ENCODE peak calls at places on chromosomes 12 and 14, in seven cellular contexts. Z, O, N, Q, E, F and A are unnamed samples.

GRCh38 chr12:123886931-123887582 is 85.6 kb downstream of the CCDC92 start:
- DNase-seq in Z (no peak), O (no peak), N (no peak), Q (no peak), E (no peak), F (peak; percentile 17), A (peak; percentile 45)

GRCh38 chr12:26123482-26123980 is 1.3 kb downstream of the BHLHE41 start:
- DNase-seq in Z (no peak), O (no peak), N (no peak), Q (no peak), E (no peak), F (no peak), A (no peak)

GRCh38 chr14:32576088-32576795 is 247.1 kb downstream of the AKAP6 start:
- DNase-seq in Z (no peak), O (peak; percentile 0), N (no peak), Q (peak; percentile 55), E (no peak), F (peak; percentile 53), A (no peak)

GRCh38 chr14:72786377-72787350 is 107.2 kb downstream of the DPF3 start:
- DNase-seq in Z (no peak), O (no peak), N (no peak), Q (no peak), E (no peak), F (no peak), A (no peak)

GRCh38 chr12:53659609-53660008 is 16.3 kb downstream of the ATP5MC2 start:
- DNase-seq in Z (no peak), O (no peak), N (no peak), Q (peak; percentile 8), E (no peak), F (no peak), A (no peak)

GRCh38 chr12:22525426-22525825 is 18.9 kb downstream of the C2CD5 start:
- DNase-seq in Z (no peak), O (no peak), N (no peak), Q (no peak), E (no peak), F (no peak), A (no peak)

GRCh38 chr12:15575797-15576560 is 213.2 kb downstream of the EPS8 start:
- DNase-seq in Z (no peak), O (no peak), N (no peak), Q (no peak), E (no peak), F (no peak), A (no peak)

GRCh38 chr12:125125271-125125670 is 60.0 kb downstream of the AACS start:
- DNase-seq in Z (no peak), O (no peak), N (no peak), Q (no peak), E (no peak), F (no peak), A (no peak)

GRCh38 chr14:90483551-90483950 is 86.7 kb downstream of the CALM1 start:
- DNase-seq in Z (no peak), O (peak; percentile 41), N (no peak), Q (no peak), E (no peak), F (peak; percentile 97), A (no peak)

GRCh38 chr14:104657114-104657524 is 32.3 kb upstream of the INF2 start:
- DNase-seq in Z (no peak), O (no peak), N (no peak), Q (no peak), E (no peak), F (no peak), A (no peak)

GRCh38 chr12:88579941-88580871 is at the start of gene KITLG:
- DNase-seq in Z (peak; percentile 83), O (no peak), N (no peak), Q (peak; percentile 95), E (peak; percentile 85), F (peak; percentile 92), A (peak; percentile 92)

GRCh38 chr12:24852420-24852819 is 96.5 kb downstream of the BCAT1 start:
- DNase-seq in Z (no peak), O (no peak), N (no peak), Q (peak; percentile 41), E (no peak), F (no peak), A (no peak)

GRCh38 chr14:71454513-71455332 is 477.5 kb upstream of the RGS6 start:
- DNase-seq in Z (no peak), O (no peak), N (no peak), Q (peak; percentile 42), E (no peak), F (no peak), A (no peak)

GRCh38 chr14:74400328-74400727 is 25.7 kb downstream of the SYNDIG1L start:
- DNase-seq in Z (no peak), O (no peak), N (no peak), Q (no peak), E (peak; percentile 56), F (no peak), A (no peak)

GRCh38 chr12:108665608-108666202 is 32.0 kb upstream of the SELPLG start:
- DNase-seq in Z (no peak), O (no peak), N (no peak), Q (no peak), E (no peak), F (no peak), A (no peak)

GRCh38 chr14:77040995-77041744 is 12.7 kb upstream of the IRF2BPL start:
- DNase-seq in Z (no peak), O (no peak), N (no peak), Q (no peak), E (no peak), F (no peak), A (no peak)

GRCh38 chr14:34732802-34733201 is 18.4 kb upstream of the CFL2 start:
- DNase-seq in Z (no peak), O (no peak), N (no peak), Q (peak; percentile 24), E (no peak), F (no peak), A (no peak)

GRCh38 chr14:64879635-64880381 is at the start of gene SPTB:
- DNase-seq in Z (peak; percentile 76), O (peak; percentile 44), N (peak; percentile 24), Q (no peak), E (peak; percentile 59), F (peak; percentile 72), A (no peak)

GRCh38 chr14:100618763-100619320 is 31.6 kb upstream of the BEGAIN start:
- DNase-seq in Z (no peak), O (no peak), N (no peak), Q (no peak), E (no peak), F (no peak), A (peak; percentile 38)

GRCh38 chr12:7017870-7018349 is 366 bp downstream of the LPCAT3 start:
- DNase-seq in Z (no peak), O (no peak), N (no peak), Q (no peak), E (no peak), F (no peak), A (no peak)

GRCh38 chr12:65878540-65878939 is 54.3 kb downstream of the HMGA2 start:
- DNase-seq in Z (no peak), O (no peak), N (no peak), Q (peak; percentile 52), E (peak; percentile 40), F (no peak), A (no peak)

GRCh38 chr12:29608581-29608980 is 111.1 kb upstream of the OVCH1 start:
- DNase-seq in Z (no peak), O (no peak), N (no peak), Q (no peak), E (no peak), F (no peak), A (no peak)

GRCh38 chr14:106803379-106803778 is 1277.0 kb downstream of the TMEM121 start:
- DNase-seq in Z (no peak), O (no peak), N (no peak), Q (no peak), E (no peak), F (no peak), A (no peak)

GRCh38 chr14:54889919-54890318 is 12.7 kb downstream of the GCH1 start:
- DNase-seq in Z (no peak), O (no peak), N (no peak), Q (no peak), E (no peak), F (no peak), A (no peak)

GRCh38 chr12:42283739-42284138 is 42.2 kb downstream of the ZCRB1 start:
- DNase-seq in Z (no peak), O (no peak), N (no peak), Q (no peak), E (no peak), F (no peak), A (no peak)

GRCh38 chr14:104924421-104925213 is at the start of gene PLD4:
- DNase-seq in Z (no peak), O (no peak), N (no peak), Q (no peak), E (no peak), F (no peak), A (no peak)

GRCh38 chr12:11133816-11134215 is 628 bp downstream of the TAS2R30 start:
- DNase-seq in Z (no peak), O (no peak), N (no peak), Q (no peak), E (no peak), F (no peak), A (no peak)

GRCh38 chr14:95941897-95942296 is 65.3 kb downstream of the TUNAR start:
- DNase-seq in Z (no peak), O (no peak), N (no peak), Q (no peak), E (no peak), F (no peak), A (no peak)

GRCh38 chr12:93974252-93974651 is 174.1 kb upstream of the PLXNC1 start:
- DNase-seq in Z (no peak), O (no peak), N (no peak), Q (no peak), E (no peak), F (no peak), A (no peak)

GRCh38 chr12:43760396-43760795 is 1.6 kb downstream of the IRAK4 start:
- DNase-seq in Z (no peak), O (no peak), N (no peak), Q (no peak), E (no peak), F (no peak), A (no peak)

GRCh38 chr12:76919388-76920181 is 40.8 kb upstream of the CSRP2 start:
- DNase-seq in Z (no peak), O (no peak), N (no peak), Q (no peak), E (no peak), F (no peak), A (no peak)

GRCh38 chr12:29160230-29160629 is 11.2 kb downstream of the FAR2 start:
- DNase-seq in Z (no peak), O (no peak), N (no peak), Q (no peak), E (no peak), F (no peak), A (no peak)